ENCODE peak calls at places on chromosomes 2 and 18, in four cellular contexts. One of them, this sample, is unnamed.

GRCh38 chr2:12718662-12719399 is 2.1 kb downstream of the TRIB2 start:
- DNase-seq in GM23248: peak
- DNase-seq in hypothalamus: no peak
- DNase-seq in DND-41: peak
- DNase-seq in this sample: no peak

GRCh38 chr2:177579486-177580036 is 187.0 kb downstream of the AGPS start:
- DNase-seq in GM23248: no peak
- DNase-seq in hypothalamus: no peak
- DNase-seq in DND-41: no peak
- DNase-seq in this sample: no peak

GRCh38 chr2:12769492-12770105 is 52.9 kb downstream of the TRIB2 start:
- DNase-seq in GM23248: peak
- DNase-seq in hypothalamus: no peak
- DNase-seq in DND-41: peak
- DNase-seq in this sample: no peak

GRCh38 chr2:150141241-150142001 is 346.0 kb downstream of the RND3 start:
- DNase-seq in GM23248: peak
- DNase-seq in hypothalamus: no peak
- DNase-seq in DND-41: peak
- DNase-seq in this sample: no peak

GRCh38 chr2:219285348-219285685 is 6.2 kb downstream of the DNAJB2 start:
- DNase-seq in GM23248: no peak
- DNase-seq in hypothalamus: no peak
- DNase-seq in DND-41: no peak
- DNase-seq in this sample: no peak

GRCh38 chr18:3279201-3280185 is 17.6 kb downstream of the MYL12B start:
- DNase-seq in GM23248: no peak
- DNase-seq in hypothalamus: no peak
- DNase-seq in DND-41: no peak
- DNase-seq in this sample: no peak

GRCh38 chr2:100196786-100197494 is 54.5 kb upstream of the AFF3 start:
- DNase-seq in GM23248: peak
- DNase-seq in hypothalamus: no peak
- DNase-seq in DND-41: no peak
- DNase-seq in this sample: no peak

GRCh38 chr2:172488556-172488955 is 61.2 kb downstream of the ITGA6 start:
- DNase-seq in GM23248: no peak
- DNase-seq in hypothalamus: no peak
- DNase-seq in DND-41: no peak
- DNase-seq in this sample: no peak

GRCh38 chr2:239198221-239198620 is 202.6 kb downstream of the HDAC4 start:
- DNase-seq in GM23248: no peak
- DNase-seq in hypothalamus: no peak
- DNase-seq in DND-41: no peak
- DNase-seq in this sample: no peak

GRCh38 chr2:227888289-227888688 is 16.9 kb downstream of the DAW1 start:
- DNase-seq in GM23248: peak
- DNase-seq in hypothalamus: no peak
- DNase-seq in DND-41: no peak
- DNase-seq in this sample: no peak

GRCh38 chr2:180334514-180334913 is 327.4 kb upstream of the CWC22 start:
- DNase-seq in GM23248: no peak
- DNase-seq in hypothalamus: no peak
- DNase-seq in DND-41: no peak
- DNase-seq in this sample: no peak

GRCh38 chr2:223642496-223642895 is 40.3 kb upstream of the SCG2 start:
- DNase-seq in GM23248: peak
- DNase-seq in hypothalamus: no peak
- DNase-seq in DND-41: no peak
- DNase-seq in this sample: no peak

GRCh38 chr2:223930002-223930976 is 14.8 kb downstream of the WDFY1 start:
- DNase-seq in GM23248: peak
- DNase-seq in hypothalamus: peak
- DNase-seq in DND-41: no peak
- DNase-seq in this sample: peak

GRCh38 chr2:179020156-179020750 is 29.7 kb downstream of the CCDC141 start:
- DNase-seq in GM23248: peak
- DNase-seq in hypothalamus: no peak
- DNase-seq in DND-41: peak
- DNase-seq in this sample: no peak

GRCh38 chr2:201347154-201347553 is 10.0 kb downstream of the FLACC1 start:
- DNase-seq in GM23248: no peak
- DNase-seq in hypothalamus: no peak
- DNase-seq in DND-41: no peak
- DNase-seq in this sample: no peak

GRCh38 chr2:96359310-96359709 is 23.7 kb downstream of the NCAPH start:
- DNase-seq in GM23248: no peak
- DNase-seq in hypothalamus: no peak
- DNase-seq in DND-41: peak
- DNase-seq in this sample: no peak

GRCh38 chr2:108074945-108075344 is 88.6 kb downstream of the SLC5A7 start:
- DNase-seq in GM23248: no peak
- DNase-seq in hypothalamus: no peak
- DNase-seq in DND-41: no peak
- DNase-seq in this sample: no peak

GRCh38 chr2:6896930-6897759 is 19.6 kb downstream of the RSAD2 start:
- DNase-seq in GM23248: peak
- DNase-seq in hypothalamus: no peak
- DNase-seq in DND-41: no peak
- DNase-seq in this sample: no peak

GRCh38 chr2:185318271-185318724 is 420.3 kb upstream of the FSIP2 start:
- DNase-seq in GM23248: no peak
- DNase-seq in hypothalamus: no peak
- DNase-seq in DND-41: no peak
- DNase-seq in this sample: no peak

GRCh38 chr2:215002500-215002899 is 135.9 kb downstream of the ABCA12 start:
- DNase-seq in GM23248: peak
- DNase-seq in hypothalamus: no peak
- DNase-seq in DND-41: no peak
- DNase-seq in this sample: no peak

This sample was measured in dorsolateral prefrontal cortex.